ENCODE peak calls at places on chromosomes 11 and 22, in nine cellular contexts. One of them, this sample, is unnamed.

GRCh38 chr11:120805960-120806555 is 217.8 kb upstream of the TBCEL start:
- DNase-seq in activated T-cell treated with anti-CD3 and anti-CD28 coated beads, Interleukin-2, amount 50 U/mL, for 72 hours: no peak
- DNase-seq in ELF-1: no peak
- DNase-seq in lower lobe of right lung: no peak
- DNase-seq in natural killer cell treated with Interleukin-12 subunit alpha and Interleukin-12 subunit beta and Interleukin-15 and Interleukin-18, amount 100 ng/mL, for 72 hours: no peak
- DNase-seq in amygdala: no peak
- DNase-seq in GM04503: no peak
- DNase-seq in transverse colon: no peak
- DNase-seq in stimulated activated CD4-positive, alpha-beta T cell treated with anti-CD3 and anti-CD28 coated beads, Interleukin-1b, Interleukin-23, amount 100 ng/mL, for 1 hour: no peak
- DNase-seq in this sample: no peak

GRCh38 chr11:65786786-65787636 is at the start of gene OVOL1:
- DNase-seq in lower lobe of right lung: peak
- DNase-seq in stimulated activated CD4-positive, alpha-beta T cell treated with anti-CD3 and anti-CD28 coated beads, Interleukin-1b, Interleukin-23, amount 100 ng/mL, for 1 hour: no peak
- DNase-seq in GM04503: no peak
- DNase-seq in ELF-1: peak
- DNase-seq in activated T-cell treated with anti-CD3 and anti-CD28 coated beads, Interleukin-2, amount 50 U/mL, for 72 hours: peak
- DNase-seq in natural killer cell treated with Interleukin-12 subunit alpha and Interleukin-12 subunit beta and Interleukin-15 and Interleukin-18, amount 100 ng/mL, for 72 hours: no peak
- DNase-seq in amygdala: no peak
- DNase-seq in transverse colon: peak
- DNase-seq in this sample: no peak

GRCh38 chr22:27168681-27169080 is 511.3 kb downstream of the MIAT start:
- DNase-seq in lower lobe of right lung: no peak
- DNase-seq in GM04503: no peak
- DNase-seq in activated T-cell treated with anti-CD3 and anti-CD28 coated beads, Interleukin-2, amount 50 U/mL, for 72 hours: no peak
- DNase-seq in stimulated activated CD4-positive, alpha-beta T cell treated with anti-CD3 and anti-CD28 coated beads, Interleukin-1b, Interleukin-23, amount 100 ng/mL, for 1 hour: no peak
- DNase-seq in amygdala: no peak
- DNase-seq in ELF-1: no peak
- DNase-seq in transverse colon: no peak
- DNase-seq in natural killer cell treated with Interleukin-12 subunit alpha and Interleukin-12 subunit beta and Interleukin-15 and Interleukin-18, amount 100 ng/mL, for 72 hours: no peak
- DNase-seq in this sample: no peak

GRCh38 chr11:66559141-66559861 is 9.1 kb downstream of the CTSF start:
- DNase-seq in natural killer cell treated with Interleukin-12 subunit alpha and Interleukin-12 subunit beta and Interleukin-15 and Interleukin-18, amount 100 ng/mL, for 72 hours: no peak
- DNase-seq in ELF-1: no peak
- DNase-seq in transverse colon: peak
- DNase-seq in GM04503: no peak
- DNase-seq in stimulated activated CD4-positive, alpha-beta T cell treated with anti-CD3 and anti-CD28 coated beads, Interleukin-1b, Interleukin-23, amount 100 ng/mL, for 1 hour: peak
- DNase-seq in amygdala: no peak
- DNase-seq in activated T-cell treated with anti-CD3 and anti-CD28 coated beads, Interleukin-2, amount 50 U/mL, for 72 hours: peak
- DNase-seq in lower lobe of right lung: peak
- DNase-seq in this sample: no peak

GRCh38 chr22:29715240-29715639 is 4.6 kb upstream of the CABP7 start:
- DNase-seq in transverse colon: no peak
- DNase-seq in natural killer cell treated with Interleukin-12 subunit alpha and Interleukin-12 subunit beta and Interleukin-15 and Interleukin-18, amount 100 ng/mL, for 72 hours: no peak
- DNase-seq in GM04503: no peak
- DNase-seq in lower lobe of right lung: no peak
- DNase-seq in amygdala: no peak
- DNase-seq in ELF-1: peak
- DNase-seq in stimulated activated CD4-positive, alpha-beta T cell treated with anti-CD3 and anti-CD28 coated beads, Interleukin-1b, Interleukin-23, amount 100 ng/mL, for 1 hour: no peak
- DNase-seq in activated T-cell treated with anti-CD3 and anti-CD28 coated beads, Interleukin-2, amount 50 U/mL, for 72 hours: no peak
- DNase-seq in this sample: no peak

GRCh38 chr11:124672531-124673215 is 866 bp downstream of the SIAE start:
- DNase-seq in GM04503: no peak
- DNase-seq in stimulated activated CD4-positive, alpha-beta T cell treated with anti-CD3 and anti-CD28 coated beads, Interleukin-1b, Interleukin-23, amount 100 ng/mL, for 1 hour: no peak
- DNase-seq in lower lobe of right lung: no peak
- DNase-seq in amygdala: no peak
- DNase-seq in ELF-1: no peak
- DNase-seq in transverse colon: no peak
- DNase-seq in natural killer cell treated with Interleukin-12 subunit alpha and Interleukin-12 subunit beta and Interleukin-15 and Interleukin-18, amount 100 ng/mL, for 72 hours: no peak
- DNase-seq in activated T-cell treated with anti-CD3 and anti-CD28 coated beads, Interleukin-2, amount 50 U/mL, for 72 hours: no peak
- DNase-seq in this sample: no peak

GRCh38 chr11:61531033-61531432 is 22.5 kb downstream of the LRRC10B start:
- DNase-seq in amygdala: no peak
- DNase-seq in activated T-cell treated with anti-CD3 and anti-CD28 coated beads, Interleukin-2, amount 50 U/mL, for 72 hours: no peak
- DNase-seq in ELF-1: peak
- DNase-seq in transverse colon: no peak
- DNase-seq in stimulated activated CD4-positive, alpha-beta T cell treated with anti-CD3 and anti-CD28 coated beads, Interleukin-1b, Interleukin-23, amount 100 ng/mL, for 1 hour: no peak
- DNase-seq in lower lobe of right lung: no peak
- DNase-seq in natural killer cell treated with Interleukin-12 subunit alpha and Interleukin-12 subunit beta and Interleukin-15 and Interleukin-18, amount 100 ng/mL, for 72 hours: no peak
- DNase-seq in GM04503: no peak
- DNase-seq in this sample: no peak

GRCh38 chr22:45548991-45549736 is 46.5 kb downstream of the FBLN1 start:
- DNase-seq in stimulated activated CD4-positive, alpha-beta T cell treated with anti-CD3 and anti-CD28 coated beads, Interleukin-1b, Interleukin-23, amount 100 ng/mL, for 1 hour: no peak
- DNase-seq in natural killer cell treated with Interleukin-12 subunit alpha and Interleukin-12 subunit beta and Interleukin-15 and Interleukin-18, amount 100 ng/mL, for 72 hours: no peak
- DNase-seq in transverse colon: peak
- DNase-seq in activated T-cell treated with anti-CD3 and anti-CD28 coated beads, Interleukin-2, amount 50 U/mL, for 72 hours: no peak
- DNase-seq in GM04503: peak
- DNase-seq in amygdala: no peak
- DNase-seq in lower lobe of right lung: no peak
- DNase-seq in ELF-1: peak
- DNase-seq in this sample: no peak

GRCh38 chr11:110896358-110896757 is 184.1 kb upstream of the ARHGAP20 start:
- DNase-seq in amygdala: no peak
- DNase-seq in lower lobe of right lung: no peak
- DNase-seq in transverse colon: no peak
- DNase-seq in stimulated activated CD4-positive, alpha-beta T cell treated with anti-CD3 and anti-CD28 coated beads, Interleukin-1b, Interleukin-23, amount 100 ng/mL, for 1 hour: no peak
- DNase-seq in ELF-1: no peak
- DNase-seq in GM04503: no peak
- DNase-seq in natural killer cell treated with Interleukin-12 subunit alpha and Interleukin-12 subunit beta and Interleukin-15 and Interleukin-18, amount 100 ng/mL, for 72 hours: no peak
- DNase-seq in activated T-cell treated with anti-CD3 and anti-CD28 coated beads, Interleukin-2, amount 50 U/mL, for 72 hours: no peak
- DNase-seq in this sample: no peak

GRCh38 chr11:116578971-116579687 is 193.7 kb downstream of the BUD13 start:
- DNase-seq in ELF-1: peak
- DNase-seq in lower lobe of right lung: no peak
- DNase-seq in stimulated activated CD4-positive, alpha-beta T cell treated with anti-CD3 and anti-CD28 coated beads, Interleukin-1b, Interleukin-23, amount 100 ng/mL, for 1 hour: no peak
- DNase-seq in natural killer cell treated with Interleukin-12 subunit alpha and Interleukin-12 subunit beta and Interleukin-15 and Interleukin-18, amount 100 ng/mL, for 72 hours: no peak
- DNase-seq in transverse colon: no peak
- DNase-seq in amygdala: peak
- DNase-seq in GM04503: no peak
- DNase-seq in activated T-cell treated with anti-CD3 and anti-CD28 coated beads, Interleukin-2, amount 50 U/mL, for 72 hours: no peak
- DNase-seq in this sample: peak

GRCh38 chr11:440065-441042 is 1.5 kb downstream of the ANO9 start:
- DNase-seq in transverse colon: peak
- DNase-seq in lower lobe of right lung: peak
- DNase-seq in activated T-cell treated with anti-CD3 and anti-CD28 coated beads, Interleukin-2, amount 50 U/mL, for 72 hours: no peak
- DNase-seq in stimulated activated CD4-positive, alpha-beta T cell treated with anti-CD3 and anti-CD28 coated beads, Interleukin-1b, Interleukin-23, amount 100 ng/mL, for 1 hour: no peak
- DNase-seq in ELF-1: no peak
- DNase-seq in amygdala: no peak
- DNase-seq in natural killer cell treated with Interleukin-12 subunit alpha and Interleukin-12 subunit beta and Interleukin-15 and Interleukin-18, amount 100 ng/mL, for 72 hours: no peak
- DNase-seq in GM04503: no peak
- DNase-seq in this sample: no peak

GRCh38 chr11:73995731-73996130 is 13.1 kb upstream of the UCP2 start:
- DNase-seq in ELF-1: no peak
- DNase-seq in GM04503: no peak
- DNase-seq in amygdala: no peak
- DNase-seq in stimulated activated CD4-positive, alpha-beta T cell treated with anti-CD3 and anti-CD28 coated beads, Interleukin-1b, Interleukin-23, amount 100 ng/mL, for 1 hour: no peak
- DNase-seq in natural killer cell treated with Interleukin-12 subunit alpha and Interleukin-12 subunit beta and Interleukin-15 and Interleukin-18, amount 100 ng/mL, for 72 hours: no peak
- DNase-seq in activated T-cell treated with anti-CD3 and anti-CD28 coated beads, Interleukin-2, amount 50 U/mL, for 72 hours: peak
- DNase-seq in lower lobe of right lung: no peak
- DNase-seq in transverse colon: no peak
- DNase-seq in this sample: no peak

GRCh38 chr11:35179466-35180135 is 40.6 kb downstream of the CD44 start:
- DNase-seq in natural killer cell treated with Interleukin-12 subunit alpha and Interleukin-12 subunit beta and Interleukin-15 and Interleukin-18, amount 100 ng/mL, for 72 hours: no peak
- DNase-seq in transverse colon: no peak
- DNase-seq in lower lobe of right lung: no peak
- DNase-seq in stimulated activated CD4-positive, alpha-beta T cell treated with anti-CD3 and anti-CD28 coated beads, Interleukin-1b, Interleukin-23, amount 100 ng/mL, for 1 hour: no peak
- DNase-seq in GM04503: no peak
- DNase-seq in ELF-1: no peak
- DNase-seq in amygdala: no peak
- DNase-seq in activated T-cell treated with anti-CD3 and anti-CD28 coated beads, Interleukin-2, amount 50 U/mL, for 72 hours: no peak
- DNase-seq in this sample: no peak

GRCh38 chr22:20576445-20576816 is 69.0 kb downstream of the MED15 start:
- DNase-seq in natural killer cell treated with Interleukin-12 subunit alpha and Interleukin-12 subunit beta and Interleukin-15 and Interleukin-18, amount 100 ng/mL, for 72 hours: no peak
- DNase-seq in ELF-1: no peak
- DNase-seq in stimulated activated CD4-positive, alpha-beta T cell treated with anti-CD3 and anti-CD28 coated beads, Interleukin-1b, Interleukin-23, amount 100 ng/mL, for 1 hour: no peak
- DNase-seq in activated T-cell treated with anti-CD3 and anti-CD28 coated beads, Interleukin-2, amount 50 U/mL, for 72 hours: no peak
- DNase-seq in transverse colon: no peak
- DNase-seq in GM04503: no peak
- DNase-seq in amygdala: no peak
- DNase-seq in lower lobe of right lung: no peak
- DNase-seq in this sample: peak

GRCh38 chr11:112778091-112778889 is 182.9 kb upstream of the NCAM1 start:
- DNase-seq in lower lobe of right lung: no peak
- DNase-seq in natural killer cell treated with Interleukin-12 subunit alpha and Interleukin-12 subunit beta and Interleukin-15 and Interleukin-18, amount 100 ng/mL, for 72 hours: no peak
- DNase-seq in transverse colon: no peak
- DNase-seq in activated T-cell treated with anti-CD3 and anti-CD28 coated beads, Interleukin-2, amount 50 U/mL, for 72 hours: no peak
- DNase-seq in GM04503: no peak
- DNase-seq in stimulated activated CD4-positive, alpha-beta T cell treated with anti-CD3 and anti-CD28 coated beads, Interleukin-1b, Interleukin-23, amount 100 ng/mL, for 1 hour: no peak
- DNase-seq in ELF-1: no peak
- DNase-seq in amygdala: no peak
- DNase-seq in this sample: no peak

GRCh38 chr22:38029370-38029769 is 27.8 kb upstream of the PICK1 start:
- DNase-seq in transverse colon: no peak
- DNase-seq in ELF-1: no peak
- DNase-seq in stimulated activated CD4-positive, alpha-beta T cell treated with anti-CD3 and anti-CD28 coated beads, Interleukin-1b, Interleukin-23, amount 100 ng/mL, for 1 hour: no peak
- DNase-seq in lower lobe of right lung: no peak
- DNase-seq in natural killer cell treated with Interleukin-12 subunit alpha and Interleukin-12 subunit beta and Interleukin-15 and Interleukin-18, amount 100 ng/mL, for 72 hours: no peak
- DNase-seq in GM04503: no peak
- DNase-seq in activated T-cell treated with anti-CD3 and anti-CD28 coated beads, Interleukin-2, amount 50 U/mL, for 72 hours: no peak
- DNase-seq in amygdala: no peak
- DNase-seq in this sample: no peak

GRCh38 chr11:12815150-12815523 is 140.9 kb downstream of the TEAD1 start:
- DNase-seq in natural killer cell treated with Interleukin-12 subunit alpha and Interleukin-12 subunit beta and Interleukin-15 and Interleukin-18, amount 100 ng/mL, for 72 hours: no peak
- DNase-seq in lower lobe of right lung: no peak
- DNase-seq in amygdala: no peak
- DNase-seq in GM04503: no peak
- DNase-seq in activated T-cell treated with anti-CD3 and anti-CD28 coated beads, Interleukin-2, amount 50 U/mL, for 72 hours: no peak
- DNase-seq in transverse colon: no peak
- DNase-seq in stimulated activated CD4-positive, alpha-beta T cell treated with anti-CD3 and anti-CD28 coated beads, Interleukin-1b, Interleukin-23, amount 100 ng/mL, for 1 hour: no peak
- DNase-seq in ELF-1: no peak
- DNase-seq in this sample: no peak

GRCh38 chr11:107587306-107587979 is 3.5 kb upstream of the ELMOD1 start:
- DNase-seq in stimulated activated CD4-positive, alpha-beta T cell treated with anti-CD3 and anti-CD28 coated beads, Interleukin-1b, Interleukin-23, amount 100 ng/mL, for 1 hour: no peak
- DNase-seq in natural killer cell treated with Interleukin-12 subunit alpha and Interleukin-12 subunit beta and Interleukin-15 and Interleukin-18, amount 100 ng/mL, for 72 hours: no peak
- DNase-seq in transverse colon: no peak
- DNase-seq in ELF-1: no peak
- DNase-seq in lower lobe of right lung: no peak
- DNase-seq in GM04503: no peak
- DNase-seq in amygdala: no peak
- DNase-seq in activated T-cell treated with anti-CD3 and anti-CD28 coated beads, Interleukin-2, amount 50 U/mL, for 72 hours: no peak
- DNase-seq in this sample: no peak

GRCh38 chr11:66651011-66651410 is 12.5 kb downstream of the RBM4 start:
- DNase-seq in transverse colon: no peak
- DNase-seq in ELF-1: no peak
- DNase-seq in natural killer cell treated with Interleukin-12 subunit alpha and Interleukin-12 subunit beta and Interleukin-15 and Interleukin-18, amount 100 ng/mL, for 72 hours: no peak
- DNase-seq in amygdala: no peak
- DNase-seq in GM04503: no peak
- DNase-seq in lower lobe of right lung: no peak
- DNase-seq in activated T-cell treated with anti-CD3 and anti-CD28 coated beads, Interleukin-2, amount 50 U/mL, for 72 hours: no peak
- DNase-seq in stimulated activated CD4-positive, alpha-beta T cell treated with anti-CD3 and anti-CD28 coated beads, Interleukin-1b, Interleukin-23, amount 100 ng/mL, for 1 hour: no peak
- DNase-seq in this sample: no peak

GRCh38 chr22:37953062-37953436 is 352 bp downstream of the C22orf23 start:
- DNase-seq in GM04503: no peak
- DNase-seq in ELF-1: no peak
- DNase-seq in natural killer cell treated with Interleukin-12 subunit alpha and Interleukin-12 subunit beta and Interleukin-15 and Interleukin-18, amount 100 ng/mL, for 72 hours: no peak
- DNase-seq in activated T-cell treated with anti-CD3 and anti-CD28 coated beads, Interleukin-2, amount 50 U/mL, for 72 hours: no peak
- DNase-seq in amygdala: no peak
- DNase-seq in transverse colon: no peak
- DNase-seq in lower lobe of right lung: no peak
- DNase-seq in stimulated activated CD4-positive, alpha-beta T cell treated with anti-CD3 and anti-CD28 coated beads, Interleukin-1b, Interleukin-23, amount 100 ng/mL, for 1 hour: no peak
- DNase-seq in this sample: no peak

GRCh38 chr22:44580756-44581435 is 82.9 kb upstream of the RTL6 start:
- DNase-seq in lower lobe of right lung: peak
- DNase-seq in stimulated activated CD4-positive, alpha-beta T cell treated with anti-CD3 and anti-CD28 coated beads, Interleukin-1b, Interleukin-23, amount 100 ng/mL, for 1 hour: no peak
- DNase-seq in natural killer cell treated with Interleukin-12 subunit alpha and Interleukin-12 subunit beta and Interleukin-15 and Interleukin-18, amount 100 ng/mL, for 72 hours: no peak
- DNase-seq in amygdala: no peak
- DNase-seq in ELF-1: no peak
- DNase-seq in transverse colon: no peak
- DNase-seq in activated T-cell treated with anti-CD3 and anti-CD28 coated beads, Interleukin-2, amount 50 U/mL, for 72 hours: no peak
- DNase-seq in GM04503: no peak
- DNase-seq in this sample: no peak

GRCh38 chr11:1233351-1234053 is 10.6 kb downstream of the MUC5B start:
- DNase-seq in ELF-1: peak
- DNase-seq in stimulated activated CD4-positive, alpha-beta T cell treated with anti-CD3 and anti-CD28 coated beads, Interleukin-1b, Interleukin-23, amount 100 ng/mL, for 1 hour: no peak
- DNase-seq in lower lobe of right lung: peak
- DNase-seq in natural killer cell treated with Interleukin-12 subunit alpha and Interleukin-12 subunit beta and Interleukin-15 and Interleukin-18, amount 100 ng/mL, for 72 hours: no peak
- DNase-seq in GM04503: no peak
- DNase-seq in activated T-cell treated with anti-CD3 and anti-CD28 coated beads, Interleukin-2, amount 50 U/mL, for 72 hours: no peak
- DNase-seq in transverse colon: peak
- DNase-seq in amygdala: no peak
- DNase-seq in this sample: no peak

GRCh38 chr11:69240332-69241074 is 53.5 kb upstream of the MYEOV start:
- DNase-seq in ELF-1: peak
- DNase-seq in amygdala: no peak
- DNase-seq in transverse colon: peak
- DNase-seq in natural killer cell treated with Interleukin-12 subunit alpha and Interleukin-12 subunit beta and Interleukin-15 and Interleukin-18, amount 100 ng/mL, for 72 hours: no peak
- DNase-seq in activated T-cell treated with anti-CD3 and anti-CD28 coated beads, Interleukin-2, amount 50 U/mL, for 72 hours: no peak
- DNase-seq in lower lobe of right lung: no peak
- DNase-seq in GM04503: no peak
- DNase-seq in stimulated activated CD4-positive, alpha-beta T cell treated with anti-CD3 and anti-CD28 coated beads, Interleukin-1b, Interleukin-23, amount 100 ng/mL, for 1 hour: no peak
- DNase-seq in this sample: no peak

GRCh38 chr22:19038728-19039447 is 83.3 kb downstream of the DGCR2 start:
- DNase-seq in ELF-1: no peak
- DNase-seq in amygdala: no peak
- DNase-seq in natural killer cell treated with Interleukin-12 subunit alpha and Interleukin-12 subunit beta and Interleukin-15 and Interleukin-18, amount 100 ng/mL, for 72 hours: peak
- DNase-seq in transverse colon: no peak
- DNase-seq in activated T-cell treated with anti-CD3 and anti-CD28 coated beads, Interleukin-2, amount 50 U/mL, for 72 hours: no peak
- DNase-seq in stimulated activated CD4-positive, alpha-beta T cell treated with anti-CD3 and anti-CD28 coated beads, Interleukin-1b, Interleukin-23, amount 100 ng/mL, for 1 hour: no peak
- DNase-seq in lower lobe of right lung: peak
- DNase-seq in GM04503: no peak
- DNase-seq in this sample: no peak

GRCh38 chr11:76667856-76668255 is 2.7 kb downstream of the LRRC32 start:
- DNase-seq in stimulated activated CD4-positive, alpha-beta T cell treated with anti-CD3 and anti-CD28 coated beads, Interleukin-1b, Interleukin-23, amount 100 ng/mL, for 1 hour: no peak
- DNase-seq in lower lobe of right lung: no peak
- DNase-seq in ELF-1: no peak
- DNase-seq in natural killer cell treated with Interleukin-12 subunit alpha and Interleukin-12 subunit beta and Interleukin-15 and Interleukin-18, amount 100 ng/mL, for 72 hours: no peak
- DNase-seq in transverse colon: peak
- DNase-seq in GM04503: no peak
- DNase-seq in activated T-cell treated with anti-CD3 and anti-CD28 coated beads, Interleukin-2, amount 50 U/mL, for 72 hours: no peak
- DNase-seq in amygdala: no peak
- DNase-seq in this sample: no peak

GRCh38 chr11:123560001-123560400 is 94.4 kb downstream of the SCN3B start:
- DNase-seq in amygdala: peak
- DNase-seq in ELF-1: peak
- DNase-seq in GM04503: peak
- DNase-seq in transverse colon: no peak
- DNase-seq in lower lobe of right lung: no peak
- DNase-seq in natural killer cell treated with Interleukin-12 subunit alpha and Interleukin-12 subunit beta and Interleukin-15 and Interleukin-18, amount 100 ng/mL, for 72 hours: no peak
- DNase-seq in stimulated activated CD4-positive, alpha-beta T cell treated with anti-CD3 and anti-CD28 coated beads, Interleukin-1b, Interleukin-23, amount 100 ng/mL, for 1 hour: no peak
- DNase-seq in activated T-cell treated with anti-CD3 and anti-CD28 coated beads, Interleukin-2, amount 50 U/mL, for 72 hours: no peak
- DNase-seq in this sample: no peak

GRCh38 chr11:72421351-72421750 is 13.0 kb downstream of the CLPB start:
- DNase-seq in lower lobe of right lung: no peak
- DNase-seq in stimulated activated CD4-positive, alpha-beta T cell treated with anti-CD3 and anti-CD28 coated beads, Interleukin-1b, Interleukin-23, amount 100 ng/mL, for 1 hour: no peak
- DNase-seq in transverse colon: no peak
- DNase-seq in ELF-1: peak
- DNase-seq in activated T-cell treated with anti-CD3 and anti-CD28 coated beads, Interleukin-2, amount 50 U/mL, for 72 hours: no peak
- DNase-seq in GM04503: no peak
- DNase-seq in amygdala: no peak
- DNase-seq in natural killer cell treated with Interleukin-12 subunit alpha and Interleukin-12 subunit beta and Interleukin-15 and Interleukin-18, amount 100 ng/mL, for 72 hours: no peak
- DNase-seq in this sample: no peak

This sample was measured in hypothalamus.